ENCODE peak calls at places on chromosome 22, in eight cellular contexts. E, I, H, S, K, L, P and U are unnamed samples.

GRCh38 chr22:24516301-24516737 is 21.2 kb downstream of the UPB1 start:
- DNase-seq in E (peak), I (no peak), H (no peak), S (no peak), K (no peak), L (peak), P (peak), U (peak)

GRCh38 chr22:21026783-21027692 is 5.3 kb downstream of the SLC7A4 start:
- DNase-seq in E (peak), I (no peak), H (peak), S (peak), K (no peak), L (peak), P (no peak), U (no peak)

GRCh38 chr22:42273855-42274451 is 3.5 kb upstream of the TCF20 start:
- DNase-seq in E (no peak), I (no peak), H (no peak), S (no peak), K (peak), L (no peak), P (no peak), U (no peak)

GRCh38 chr22:44088976-44089570 is 65.0 kb downstream of the PARVB start:
- DNase-seq in E (peak), I (peak), H (peak), S (peak), K (no peak), L (peak), P (no peak), U (no peak)

GRCh38 chr22:27483095-27483798 is 318.3 kb downstream of the MN1 start:
- DNase-seq in E (no peak), I (no peak), H (no peak), S (no peak), K (no peak), L (no peak), P (no peak), U (no peak)

GRCh38 chr22:48667289-48667688 is 1160.4 kb downstream of the BRD1 start:
- DNase-seq in E (no peak), I (no peak), H (no peak), S (no peak), K (no peak), L (no peak), P (no peak), U (no peak)

GRCh38 chr22:48753752-48754517 is 1073.7 kb downstream of the BRD1 start:
- DNase-seq in E (no peak), I (no peak), H (no peak), S (no peak), K (no peak), L (no peak), P (no peak), U (no peak)

GRCh38 chr22:48884786-48885185 is 942.9 kb downstream of the BRD1 start:
- DNase-seq in E (no peak), I (no peak), H (no peak), S (peak), K (no peak), L (no peak), P (no peak), U (no peak)

GRCh38 chr22:44924098-44924497 is 85.7 kb downstream of the PHF21B start:
- DNase-seq in E (no peak), I (no peak), H (no peak), S (no peak), K (no peak), L (no peak), P (no peak), U (no peak)

GRCh38 chr22:44037519-44038370 is 13.6 kb downstream of the PARVB start:
- DNase-seq in E (peak), I (peak), H (no peak), S (no peak), K (no peak), L (peak), P (peak), U (peak)

GRCh38 chr22:36027579-36027959 is 1.1 kb downstream of the RBFOX2 start:
- DNase-seq in E (no peak), I (peak), H (no peak), S (no peak), K (peak), L (peak), P (no peak), U (no peak)

GRCh38 chr22:36764060-36764459 is 11.9 kb downstream of the IFT27 start:
- DNase-seq in E (no peak), I (no peak), H (no peak), S (no peak), K (no peak), L (no peak), P (no peak), U (no peak)

GRCh38 chr22:30309981-30310672 is 16.6 kb downstream of the TBC1D10A start:
- DNase-seq in E (no peak), I (peak), H (no peak), S (no peak), K (no peak), L (peak), P (no peak), U (no peak)
- H3K4me3 ChIP-seq in E (no peak), I (no peak), H (no peak), S (no peak), K (no peak), L (no peak), P (no peak), U (no peak)

GRCh38 chr22:19757985-19758895 is 2.3 kb upstream of the TBX1 start:
- DNase-seq in E (no peak), I (no peak), H (no peak), S (no peak), K (peak), L (no peak), P (no peak), U (no peak)

GRCh38 chr22:19758896-19759458 is 1.6 kb upstream of the TBX1 start:
- DNase-seq in E (no peak), I (no peak), H (no peak), S (no peak), K (no peak), L (no peak), P (no peak), U (no peak)

GRCh38 chr22:19759994-19760651 is 455 bp upstream of the TBX1 start:
- DNase-seq in E (no peak), I (no peak), H (no peak), S (no peak), K (peak), L (peak), P (no peak), U (no peak)

GRCh38 chr22:19760652-19761002 is at the start of gene TBX1:
- DNase-seq in E (no peak), I (no peak), H (no peak), S (no peak), K (no peak), L (peak), P (no peak), U (no peak)

DNA sequence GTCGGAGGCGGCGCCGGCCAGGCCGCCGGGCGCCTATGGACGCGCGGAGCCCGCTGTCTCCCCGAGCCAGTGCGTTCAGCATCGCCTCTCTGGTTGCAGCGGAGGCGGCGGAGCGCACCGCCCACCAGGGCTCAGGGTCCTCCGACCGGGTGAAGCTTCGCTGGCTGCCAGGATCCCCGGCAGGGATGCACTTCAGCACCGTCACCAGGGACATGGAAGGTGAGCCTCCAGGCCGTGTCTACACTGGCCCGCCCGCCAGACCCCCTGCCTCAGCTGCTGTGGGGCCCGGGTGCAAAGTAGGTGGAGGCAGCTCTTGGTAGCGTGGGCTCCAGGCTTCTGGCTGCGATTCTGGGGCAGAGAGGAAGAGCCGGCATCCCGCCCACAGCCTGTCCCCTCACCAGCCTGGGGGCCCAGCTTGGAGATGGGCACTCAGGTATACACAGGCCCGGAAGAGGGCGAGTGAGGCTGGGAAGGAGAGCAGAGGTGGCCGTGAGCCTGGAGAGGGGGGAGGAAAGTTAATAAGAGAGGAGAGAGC is 1.1 kb upstream of the TBX1 start:
- DNase-seq in E (no peak), I (no peak), H (no peak), S (no peak), K (peak), L (peak), P (no peak), U (no peak)
- H3K4me3 ChIP-seq in E (no peak), I (no peak), H (no peak), S (peak), K (no peak), L (no peak), P (peak), U (peak)

DNA sequence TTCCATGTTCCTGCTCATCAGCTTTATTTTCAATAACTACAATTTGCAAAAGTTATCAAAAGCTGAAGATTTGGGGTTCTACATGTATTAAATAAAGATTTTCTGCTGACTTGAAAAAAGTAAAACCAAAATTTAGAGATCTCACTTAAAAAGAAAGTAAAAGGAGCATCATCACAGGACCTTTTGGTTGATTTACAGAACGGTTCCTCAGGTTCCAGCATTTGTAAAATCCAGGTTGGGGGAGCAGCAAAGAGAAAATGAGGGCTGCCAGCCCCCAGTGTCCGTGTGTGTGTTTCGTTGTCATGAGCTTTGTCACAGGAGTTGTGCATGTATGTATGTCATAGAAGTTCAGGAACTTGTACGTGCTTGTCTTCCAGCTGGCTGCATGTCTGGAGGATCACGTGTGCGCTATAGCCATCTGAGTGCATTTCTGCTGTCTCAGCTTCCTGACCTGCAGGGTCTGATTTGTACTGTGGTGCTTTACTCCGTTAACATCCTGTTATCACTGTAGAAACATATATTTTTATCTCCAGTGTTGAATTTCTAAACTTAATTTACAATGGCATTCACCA is 15.8 kb downstream of the MOV10L1 start:
- DNase-seq in E (no peak), I (no peak), H (no peak), S (no peak), K (no peak), L (peak), P (no peak), U (no peak)
- H3K4me3 ChIP-seq in E (no peak), I (no peak), H (no peak), S (no peak), K (no peak), L (no peak), P (no peak), U (no peak)

GRCh38 chr22:32409977-32410376 is 2.1 kb downstream of the RTCB start:
- DNase-seq in E (no peak), I (peak), H (no peak), S (no peak), K (no peak), L (no peak), P (no peak), U (no peak)
- H3K4me3 ChIP-seq in E (no peak), I (no peak), H (peak), S (peak), K (no peak), L (no peak), P (no peak), U (no peak)

GRCh38 chr22:46573781-46574437 is 36.5 kb upstream of the CELSR1 start:
- DNase-seq in E (no peak), I (peak), H (no peak), S (peak), K (peak), L (no peak), P (no peak), U (no peak)

GRCh38 chr22:46575915-46576555 is 38.6 kb upstream of the CELSR1 start:
- DNase-seq in E (no peak), I (peak), H (no peak), S (peak), K (peak), L (no peak), P (no peak), U (no peak)

GRCh38 chr22:46574438-46574992 is 37.1 kb upstream of the CELSR1 start:
- DNase-seq in E (no peak), I (peak), H (no peak), S (peak), K (peak), L (no peak), P (no peak), U (no peak)

GRCh38 chr22:46576556-46577351 is 39.3 kb upstream of the CELSR1 start:
- DNase-seq in E (no peak), I (peak), H (peak), S (peak), K (peak), L (peak), P (no peak), U (no peak)

DNA sequence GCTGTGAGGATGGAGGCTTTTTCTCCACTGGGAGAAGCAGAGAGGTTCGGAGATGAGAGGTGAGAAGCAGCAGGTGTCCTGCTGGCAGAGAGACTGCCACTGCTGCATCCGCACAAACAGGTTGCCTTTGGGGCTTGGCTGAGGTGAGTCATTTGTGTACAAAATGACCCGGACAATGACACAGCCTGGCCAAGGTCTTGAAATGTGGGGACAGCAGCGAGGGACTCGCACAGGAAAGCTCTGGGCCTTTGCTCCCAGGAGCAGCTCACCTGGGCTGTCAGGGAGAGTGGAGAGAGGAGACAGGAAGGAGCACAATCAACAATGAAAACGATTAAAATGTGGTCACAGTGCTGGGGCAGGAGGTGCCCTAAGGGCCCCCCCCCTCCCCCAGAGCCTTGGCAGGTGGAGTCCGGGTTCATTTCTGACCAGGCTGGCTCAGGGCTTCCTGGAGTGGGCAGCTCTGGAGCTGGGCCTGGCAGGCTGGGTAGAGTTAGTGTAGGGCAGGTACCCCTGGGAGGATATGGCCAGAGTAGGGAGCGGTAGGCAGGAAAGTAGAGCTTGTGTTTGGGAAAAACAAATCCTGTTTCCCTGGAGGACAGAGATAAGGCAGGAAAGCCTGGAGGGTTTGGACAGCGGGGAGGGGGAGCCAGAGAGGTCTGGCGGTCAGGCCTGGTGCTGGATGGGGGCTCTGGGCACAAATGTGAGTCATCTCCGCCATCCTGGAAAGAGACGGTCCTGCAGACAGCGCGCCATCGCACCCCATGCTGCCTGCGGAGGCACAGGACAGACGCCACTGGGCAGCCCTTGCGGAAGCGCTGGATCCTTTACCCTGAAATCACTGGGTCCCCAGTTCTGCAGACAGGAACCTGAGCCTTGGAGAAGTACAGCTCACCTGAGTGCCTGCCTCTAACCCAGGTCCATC is 37.8 kb upstream of the CELSR1 start:
- DNase-seq in E (no peak), I (peak), H (peak), S (peak), K (peak), L (no peak), P (no peak), U (no peak)
- H3K4me3 ChIP-seq in E (no peak), I (no peak), H (peak), S (peak), K (no peak), L (no peak), P (no peak), U (no peak)

DNA sequence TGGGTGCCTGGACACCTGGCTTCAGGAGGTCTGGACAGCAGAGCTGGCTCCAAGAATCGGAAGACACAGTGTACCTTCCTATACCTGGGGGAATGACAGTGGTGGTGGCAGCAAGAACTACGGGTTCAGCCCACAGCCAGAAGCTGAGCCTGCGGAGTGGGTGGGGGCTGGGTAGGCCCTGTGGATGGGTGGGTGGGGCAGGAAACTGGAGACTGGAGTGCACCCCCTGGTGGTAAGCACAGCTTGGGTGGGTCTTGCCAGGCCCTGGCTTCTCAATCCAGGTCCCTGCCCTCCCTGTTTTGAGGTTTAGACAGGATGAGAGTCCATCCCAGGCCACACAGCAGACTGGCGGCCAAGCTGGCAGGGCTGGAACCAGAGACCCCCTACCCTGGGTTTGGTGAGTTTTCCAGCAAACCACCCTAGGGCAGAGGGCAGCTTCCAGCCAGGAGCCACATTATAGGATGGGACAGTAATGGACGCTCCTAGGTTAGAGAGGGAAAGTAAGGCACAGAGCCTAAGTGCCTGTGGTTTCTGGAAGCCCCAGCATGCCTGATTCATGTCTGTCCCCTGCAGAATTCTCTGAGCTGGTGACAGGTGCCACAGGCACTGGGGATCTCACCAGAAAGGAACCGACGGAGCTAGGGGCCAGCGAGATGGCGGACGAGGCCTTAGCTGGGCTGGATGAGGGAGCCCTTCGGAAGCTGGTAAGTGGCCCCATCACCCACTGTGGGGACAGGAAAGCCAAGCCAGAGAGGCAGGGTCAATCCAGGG is 1.7 kb downstream of the SMTN start:
- DNase-seq in E (no peak), I (peak), H (peak), S (peak), K (peak), L (peak), P (no peak), U (no peak)
- H3K4me3 ChIP-seq in E (peak), I (peak), H (peak), S (peak), K (no peak), L (peak), P (peak), U (peak)

GRCh38 chr22:38186429-38186828 is 4.8 kb upstream of the PLA2G6 start:
- DNase-seq in E (no peak), I (no peak), H (no peak), S (no peak), K (no peak), L (peak), P (no peak), U (no peak)

GRCh38 chr22:38180841-38181452 is 683 bp downstream of the PLA2G6 start:
- DNase-seq in E (no peak), I (peak), H (no peak), S (peak), K (no peak), L (peak), P (no peak), U (no peak)

GRCh38 chr22:38181453-38182200 is at the start of gene PLA2G6:
- DNase-seq in E (peak), I (peak), H (peak), S (peak), K (peak), L (peak), P (peak), U (peak)

GRCh38 chr22:38187413-38188212 is 6.0 kb upstream of the PLA2G6 start:
- DNase-seq in E (no peak), I (no peak), H (no peak), S (no peak), K (no peak), L (peak), P (no peak), U (no peak)

GRCh38 chr22:38184788-38185187 is 3.2 kb upstream of the PLA2G6 start:
- DNase-seq in E (no peak), I (no peak), H (no peak), S (no peak), K (peak), L (no peak), P (no peak), U (no peak)
- H3K4me3 ChIP-seq in E (no peak), I (no peak), H (no peak), S (no peak), K (no peak), L (no peak), P (no peak), U (no peak)

GRCh38 chr22:31036671-31037550 is 44.2 kb upstream of the SMTN start:
- DNase-seq in E (peak), I (peak), H (no peak), S (no peak), K (no peak), L (peak), P (peak), U (no peak)
- H3K4me3 ChIP-seq in E (no peak), I (no peak), H (peak), S (peak), K (no peak), L (peak), P (peak), U (peak)

DNA sequence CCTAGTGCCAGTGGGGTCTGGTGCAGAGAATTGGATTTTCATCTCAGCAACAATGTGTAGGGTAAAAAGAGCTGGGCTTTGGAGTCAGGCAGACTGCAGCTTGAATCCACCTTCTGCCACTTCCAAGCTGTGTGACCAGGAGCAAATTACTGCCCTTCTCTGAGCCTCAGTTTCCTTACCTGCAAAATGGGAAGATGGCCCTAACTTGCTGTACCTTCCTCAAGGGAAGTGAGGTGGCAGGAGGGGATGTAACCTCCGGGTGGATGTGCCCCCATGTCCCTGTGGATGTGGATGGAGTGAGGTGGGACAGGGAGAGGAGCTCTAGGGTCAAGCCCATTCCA is 90.9 kb downstream of the CACNA1I start:
- DNase-seq in E (no peak), I (no peak), H (no peak), S (no peak), K (no peak), L (no peak), P (no peak), U (no peak)
- H3K4me3 ChIP-seq in E (no peak), I (no peak), H (no peak), S (no peak), K (no peak), L (no peak), P (no peak), U (no peak)

GRCh38 chr22:38244106-38244505 is 28.7 kb downstream of the TMEM184B start:
- DNase-seq in E (no peak), I (no peak), H (no peak), S (no peak), K (no peak), L (no peak), P (no peak), U (no peak)

GRCh38 chr22:38248280-38248679 is 24.5 kb downstream of the TMEM184B start:
- DNase-seq in E (no peak), I (no peak), H (no peak), S (no peak), K (no peak), L (no peak), P (no peak), U (no peak)

GRCh38 chr22:38246692-38247091 is 26.1 kb downstream of the TMEM184B start:
- DNase-seq in E (no peak), I (no peak), H (peak), S (peak), K (no peak), L (no peak), P (no peak), U (no peak)

GRCh38 chr22:38247713-38248112 is 25.1 kb downstream of the TMEM184B start:
- DNase-seq in E (no peak), I (no peak), H (no peak), S (no peak), K (no peak), L (no peak), P (no peak), U (no peak)

GRCh38 chr22:38246046-38246658 is 26.7 kb downstream of the TMEM184B start:
- DNase-seq in E (no peak), I (no peak), H (no peak), S (no peak), K (no peak), L (no peak), P (no peak), U (no peak)
- H3K4me3 ChIP-seq in E (no peak), I (no peak), H (no peak), S (no peak), K (no peak), L (no peak), P (no peak), U (no peak)